ENCODE peak calls at places on chromosome 2, in eight cellular contexts. C is IMR-90, B is suprapubic skin, G is HepG2, L is A549, D is adrenal gland, T is K562, F is gastrocnemius medialis. V is an unnamed sample.

GRCh38 chr2:191189112-191189635 is 38.4 kb upstream of the STAT4 start:
- DNase-seq in C (no peak), B (no peak), G (no peak), L (no peak), D (no peak), T (no peak), F (no peak), V (no peak)

GRCh38 chr2:28628987-28629386 is 122.6 kb upstream of the PPP1CB start:
- DNase-seq in C (no peak), B (no peak), G (no peak), L (no peak), D (no peak), T (no peak), F (no peak), V (no peak)

GRCh38 chr2:197453914-197454398 is 604 bp downstream of the COQ10B start:
- DNase-seq in C (peak; percentile 96), B (peak; percentile 90), G (peak; percentile 92), L (peak; percentile 53), D (peak; percentile 94), T (peak; percentile 28), F (peak; percentile 75), V (no peak)

GRCh38 chr2:12262681-12263436 is 453.9 kb upstream of the TRIB2 start:
- DNase-seq in C (peak; percentile 77), B (no peak), G (no peak), L (no peak), D (peak; percentile 49), T (no peak), F (peak; percentile 30), V (no peak)

GRCh38 chr2:41937921-41938708 is 109.7 kb upstream of the PKDCC start:
- DNase-seq in C (peak; percentile 48), B (no peak), G (no peak), L (no peak), D (no peak), T (no peak), F (no peak), V (no peak)

GRCh38 chr2:112140899-112141622 is 2.9 kb downstream of the FBLN7 start:
- DNase-seq in C (no peak), B (no peak), G (no peak), L (no peak), D (no peak), T (no peak), F (no peak), V (no peak)

GRCh38 chr2:42712934-42713333 is 51.0 kb downstream of the OXER1 start:
- DNase-seq in C (no peak), B (no peak), G (no peak), L (no peak), D (no peak), T (no peak), F (no peak), V (no peak)

GRCh38 chr2:234621120-234621519 is 124.2 kb upstream of the ARL4C start:
- DNase-seq in C (no peak), B (no peak), G (no peak), L (no peak), D (no peak), T (no peak), F (no peak), V (no peak)

GRCh38 chr2:112540906-112541305 is 1.4 kb upstream of the POLR1B start:
- DNase-seq in C (no peak), B (no peak), G (no peak), L (no peak), D (no peak), T (no peak), F (no peak), V (no peak)

GRCh38 chr2:175929850-175930249 is 72.2 kb downstream of the LNPK start:
- DNase-seq in C (peak; percentile 10), B (no peak), G (no peak), L (no peak), D (no peak), T (no peak), F (peak; percentile 35), V (no peak)

GRCh38 chr2:189050110-189050712 is 76.0 kb downstream of the COL3A1 start:
- DNase-seq in C (no peak), B (no peak), G (peak; percentile 95), L (no peak), D (no peak), T (no peak), F (no peak), V (no peak)

GRCh38 chr2:241540391-241540765 is 18.2 kb upstream of the BOK start:
- DNase-seq in C (no peak), B (no peak), G (no peak), L (no peak), D (peak; percentile 58), T (no peak), F (no peak), V (no peak)

GRCh38 chr2:56185101-56185581 is 1.4 kb downstream of the CCDC85A start:
- DNase-seq in C (no peak), B (no peak), G (no peak), L (peak; percentile 31), D (peak; percentile 32), T (no peak), F (no peak), V (no peak)

GRCh38 chr2:19355931-19356544 is 2.4 kb downstream of the OSR1 start:
- DNase-seq in C (peak; percentile 29), B (no peak), G (no peak), L (no peak), D (no peak), T (peak; percentile 22), F (no peak), V (no peak)

GRCh38 chr2:191864623-191865521 is 18.0 kb upstream of the CAVIN2 start:
- DNase-seq in C (peak; percentile 53), B (no peak), G (peak; percentile 84), L (no peak), D (no peak), T (no peak), F (no peak), V (no peak)

GRCh38 chr2:216572582-216573578 is 60.3 kb upstream of the IGFBP2 start:
- DNase-seq in C (no peak), B (peak; percentile 79), G (peak; percentile 78), L (no peak), D (peak; percentile 59), T (no peak), F (peak; percentile 25), V (peak; percentile 39)

GRCh38 chr2:163011035-163011434 is 172.5 kb upstream of the KCNH7 start:
- DNase-seq in C (no peak), B (no peak), G (no peak), L (no peak), D (no peak), T (no peak), F (no peak), V (no peak)

GRCh38 chr2:227932403-227932802 is 61.0 kb downstream of the DAW1 start:
- DNase-seq in C (no peak), B (no peak), G (no peak), L (no peak), D (no peak), T (no peak), F (no peak), V (no peak)
- TF ChIP-seq CTCF in C (no peak), B (no peak), G (peak; percentile 27), L (no peak), D (no peak), T (no peak), F (no peak), V (no peak)

GRCh38 chr2:37600735-37601134 is 70.7 kb downstream of the CDC42EP3 start:
- DNase-seq in C (no peak), B (no peak), G (no peak), L (no peak), D (no peak), T (no peak), F (no peak), V (no peak)

GRCh38 chr2:37601569-37601968 is 69.9 kb downstream of the CDC42EP3 start:
- DNase-seq in C (no peak), B (no peak), G (no peak), L (no peak), D (no peak), T (no peak), F (no peak), V (no peak)

GRCh38 chr2:37602702-37603101 is 68.7 kb downstream of the CDC42EP3 start:
- DNase-seq in C (no peak), B (no peak), G (no peak), L (no peak), D (no peak), T (no peak), F (no peak), V (no peak)

GRCh38 chr2:37602040-37602439 is 69.4 kb downstream of the CDC42EP3 start:
- DNase-seq in C (no peak), B (no peak), G (no peak), L (no peak), D (no peak), T (no peak), F (no peak), V (no peak)

DNA sequence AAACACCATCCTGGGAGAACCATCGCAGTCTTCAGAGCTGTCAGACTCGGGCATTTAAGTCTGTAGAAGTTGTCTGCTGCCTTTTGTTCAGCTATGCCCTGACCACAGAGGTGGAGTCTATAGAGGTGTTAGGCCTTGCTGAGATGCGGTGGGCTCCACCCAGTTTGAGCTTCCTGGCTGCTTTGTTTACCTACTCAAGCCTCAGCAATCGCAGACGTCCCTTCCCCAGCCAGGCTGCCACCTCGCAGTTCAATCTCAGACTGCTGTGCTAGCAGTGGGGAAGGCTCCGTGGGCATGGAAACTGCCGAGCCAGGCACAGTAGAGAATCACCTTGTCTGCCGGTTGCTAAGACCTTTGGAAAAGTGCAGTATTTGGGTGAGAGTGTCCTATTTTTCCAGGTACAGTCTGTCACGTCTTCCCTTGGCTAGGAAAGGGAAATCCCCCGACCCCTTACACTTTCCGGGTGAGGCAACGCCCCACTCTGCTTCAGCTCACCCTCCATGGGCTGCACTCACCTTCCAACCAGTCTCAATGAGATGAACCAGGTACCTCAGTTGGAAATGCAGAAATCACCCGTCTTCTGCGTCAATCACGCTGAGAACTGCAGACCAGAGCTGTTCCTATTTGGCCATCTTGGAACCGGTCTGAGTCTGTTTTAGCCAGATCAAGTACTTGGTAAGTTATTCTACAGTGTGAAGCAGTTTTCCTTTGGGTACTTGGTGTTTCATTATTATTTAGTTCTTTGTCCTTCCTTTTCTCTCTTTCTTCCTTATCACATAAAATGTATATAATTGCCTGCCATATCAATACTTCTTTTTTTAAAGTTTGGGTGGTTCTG is 71.5 kb downstream of the CDC42EP3 start:
- DNase-seq in C (no peak), B (no peak), G (no peak), L (no peak), D (no peak), T (no peak), F (no peak), V (no peak)
- TF ChIP-seq POLR2A in C (no peak), B (no peak), G (no peak), L (no peak), D (no peak), T (no peak), F (no peak), V (no peak)

GRCh38 chr2:58448065-58448507 is 207.0 kb upstream of the FANCL start:
- DNase-seq in C (peak; percentile 62), B (no peak), G (peak; percentile 83), L (peak; percentile 53), D (peak; percentile 78), T (peak; percentile 13), F (no peak), V (no peak)
- TF ChIP-seq CTCF in C (peak; percentile 70), B (no peak), G (peak; percentile 97), L (peak; percentile 97), D (peak; percentile 53), T (peak; percentile 75), F (no peak), V (no peak)

DNA sequence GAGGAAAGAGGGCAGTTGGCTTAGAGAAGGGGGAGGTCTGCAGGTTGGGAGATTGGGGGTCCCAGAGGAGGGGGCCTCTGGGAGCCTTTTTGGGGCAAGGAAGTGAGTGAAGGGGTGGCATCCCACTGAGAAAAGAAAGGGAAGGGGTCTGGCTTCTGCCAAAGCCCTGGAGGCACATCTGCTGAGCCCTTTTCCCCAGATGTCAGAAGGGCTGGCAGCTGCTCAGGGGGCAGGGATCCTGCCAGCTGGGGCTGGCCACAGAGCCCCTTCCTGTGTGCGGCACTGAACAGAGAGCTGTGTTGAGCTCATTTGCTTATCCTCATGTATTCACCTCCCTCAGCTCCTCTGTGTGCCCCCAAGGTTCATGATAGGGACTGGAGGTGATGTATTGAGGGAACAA is 54.5 kb downstream of the APOB start:
- DNase-seq in C (no peak), B (no peak), G (no peak), L (no peak), D (no peak), T (no peak), F (no peak), V (no peak)
- TF ChIP-seq POLR2A in C (no peak), B (no peak), G (no peak), L (no peak), D (no peak), T (no peak), F (no peak), V (no peak)